ENCODE peak calls at places on chromosome X, in six cellular contexts. U is HL-60, G is heart right ventricle, O is AG04449, V is MCF 10A, A is WTC11. Q is an unnamed sample.
A peak's percentile ranks its signal among the peaks of the same experiment; 100 is the strongest.

GRCh38 chrX:39205467-39205866 is 404.2 kb downstream of the MID1IP1 start:
- DNase-seq in U (no peak), G (no peak), O (no peak), V (peak; percentile 31), A (no peak), Q (no peak)

GRCh38 chrX:129318375-129318774 is 204.9 kb downstream of the SMARCA1 start:
- DNase-seq in U (no peak), G (no peak), O (no peak), V (peak; percentile 45), A (no peak), Q (no peak)

GRCh38 chrX:63434665-63435064 is 83.5 kb upstream of the SPIN4 start:
- DNase-seq in U (no peak), G (no peak), O (no peak), V (peak; percentile 54), A (peak; percentile 19), Q (no peak)

GRCh38 chrX:31334997-31335396 is 263.2 kb upstream of the FTHL17 start:
- DNase-seq in U (no peak), G (no peak), O (no peak), V (no peak), A (no peak), Q (no peak)

GRCh38 chrX:136318895-136319597 is 18.3 kb downstream of the ADGRG4 start:
- DNase-seq in U (no peak), G (no peak), O (no peak), V (no peak), A (no peak), Q (no peak)

GRCh38 chrX:129842510-129843208 is 1.0 kb downstream of the ZDHHC9 start:
- DNase-seq in U (no peak), G (peak; percentile 18), O (no peak), V (peak; percentile 28), A (peak; percentile 10), Q (no peak)

GRCh38 chrX:71366674-71367256 is 608 bp downstream of the TAF1 start:
- DNase-seq in U (no peak), G (peak; percentile 14), O (no peak), V (peak; percentile 17), A (peak; percentile 10), Q (no peak)

GRCh38 chrX:41723305-41723704 is 676 bp upstream of the GPR82 start:
- DNase-seq in U (no peak), G (no peak), O (no peak), V (peak; percentile 49), A (no peak), Q (no peak)

GRCh38 chrX:18698762-18699650 is 8.4 kb upstream of the PPEF1 start:
- DNase-seq in U (no peak), G (no peak), O (no peak), V (peak; percentile 48), A (no peak), Q (no peak)

GRCh38 chrX:63128509-63128908 is 222.6 kb downstream of the SPIN4 start:
- DNase-seq in U (no peak), G (no peak), O (no peak), V (peak; percentile 27), A (peak; percentile 14), Q (no peak)

GRCh38 chrX:38426785-38427184 is 74.4 kb downstream of the OTC start:
- DNase-seq in U (no peak), G (no peak), O (no peak), V (peak; percentile 51), A (no peak), Q (no peak)

GRCh38 chrX:48972214-48973164 is 845 bp upstream of the KCND1 start:
- DNase-seq in U (no peak), G (no peak), O (no peak), V (peak; percentile 37), A (peak; percentile 65), Q (no peak)

GRCh38 chrX:1385251-1385794 is 6.6 kb downstream of the SLC25A6 start:
- DNase-seq in U (no peak), G (no peak), O (no peak), V (no peak), A (peak; percentile 9), Q (peak; percentile 73)

GRCh38 chrX:109448539-109448938 is 33.3 kb downstream of the GUCY2F start:
- DNase-seq in U (no peak), G (no peak), O (no peak), V (peak; percentile 68), A (no peak), Q (no peak)

GRCh38 chrX:9471571-9471985 is 6.7 kb downstream of the TBL1X start:
- DNase-seq in U (no peak), G (no peak), O (no peak), V (no peak), A (no peak), Q (no peak)

GRCh38 chrX:31603411-31604120 is 531.7 kb upstream of the FTHL17 start:
- DNase-seq in U (no peak), G (no peak), O (no peak), V (no peak), A (no peak), Q (no peak)

GRCh38 chrX:39965051-39965573 is 132.6 kb downstream of the BCOR start:
- DNase-seq in U (no peak), G (no peak), O (no peak), V (no peak), A (no peak), Q (no peak)

GRCh38 chrX:39418936-39419659 is 617.8 kb downstream of the MID1IP1 start:
- DNase-seq in U (no peak), G (peak; percentile 42), O (no peak), V (no peak), A (no peak), Q (peak; percentile 81)

GRCh38 chrX:103431316-103431715 is 55.0 kb downstream of the BEX3 start:
- DNase-seq in U (no peak), G (no peak), O (no peak), V (peak; percentile 60), A (no peak), Q (no peak)

GRCh38 chrX:15909605-15910004 is 55.0 kb upstream of the AP1S2 start:
- DNase-seq in U (no peak), G (no peak), O (no peak), V (no peak), A (no peak), Q (no peak)

GRCh38 chrX:14660970-14661369 is 131.6 kb downstream of the GLRA2 start:
- DNase-seq in U (no peak), G (no peak), O (no peak), V (no peak), A (no peak), Q (no peak)

GRCh38 chrX:47316276-47317025 is 53.9 kb upstream of the ZNF157 start:
- DNase-seq in U (no peak), G (no peak), O (no peak), V (no peak), A (peak; percentile 68), Q (no peak)

GRCh38 chrX:2642791-2643190 is 48.3 kb upstream of the CD99 start:
- DNase-seq in U (no peak), G (no peak), O (no peak), V (no peak), A (no peak), Q (no peak)

GRCh38 chrX:46117234-46117633 is 428.0 kb downstream of the ZNF674 start:
- DNase-seq in U (no peak), G (no peak), O (no peak), V (peak; percentile 3), A (no peak), Q (peak; percentile 39)

GRCh38 chrX:39900788-39901170 is 197.0 kb downstream of the BCOR start:
- DNase-seq in U (no peak), G (no peak), O (no peak), V (no peak), A (no peak), Q (no peak)

GRCh38 chrX:26783512-26784225 is 567.7 kb downstream of the MAGEB5 start:
- DNase-seq in U (peak; percentile 10), G (no peak), O (no peak), V (peak; percentile 44), A (peak; percentile 16), Q (no peak)

GRCh38 chrX:103792916-103793540 is 16.4 kb downstream of the PLP1 start:
- DNase-seq in U (no peak), G (no peak), O (peak; percentile 7), V (peak; percentile 65), A (no peak), Q (no peak)

GRCh38 chrX:136159615-136160025 is 12.3 kb downstream of the FHL1 start:
- DNase-seq in U (peak; percentile 22), G (no peak), O (no peak), V (peak; percentile 28), A (no peak), Q (no peak)

GRCh38 chrX:119693032-119693995 is at the start of gene SEPTIN6:
- DNase-seq in U (peak; percentile 61), G (peak; percentile 66), O (no peak), V (peak; percentile 54), A (peak; percentile 86), Q (peak; percentile 88)

GRCh38 chrX:71492086-71493065 is 40.5 kb upstream of the OGT start:
- DNase-seq in U (peak; percentile 18), G (peak; percentile 53), O (no peak), V (peak; percentile 3), A (no peak), Q (peak; percentile 82)

GRCh38 chrX:9682456-9682855 is 83.2 kb downstream of the GPR143 start:
- DNase-seq in U (no peak), G (no peak), O (no peak), V (no peak), A (no peak), Q (no peak)

GRCh38 chrX:37060999-37061398 is 52.8 kb downstream of the FAM47C start:
- DNase-seq in U (no peak), G (no peak), O (peak; percentile 2), V (peak; percentile 65), A (no peak), Q (no peak)
- TF ChIP-seq CTCF in U (no peak), G (peak; percentile 54), O (peak; percentile 15), V (peak; percentile 46), A (peak; percentile 35), Q (peak; percentile 33)

DNA sequence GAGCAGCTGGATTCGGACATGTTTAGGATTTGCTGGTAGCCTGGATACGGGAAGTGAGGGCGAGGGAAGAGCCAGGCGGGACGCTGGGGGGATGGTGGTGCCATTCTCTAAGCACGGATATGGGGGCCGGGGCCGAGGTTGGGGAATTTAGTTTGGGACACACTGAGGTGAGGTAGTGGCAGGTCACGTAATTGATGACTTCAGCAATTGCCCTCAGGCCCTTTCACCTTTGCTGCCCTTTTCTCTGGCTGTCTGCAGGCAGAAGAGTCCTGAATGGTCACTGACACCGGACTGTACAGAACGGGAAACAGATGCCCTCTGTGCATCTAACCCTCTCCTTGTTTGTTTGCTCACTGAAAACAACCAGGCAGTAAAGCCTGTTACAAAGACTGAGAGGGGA is 16.9 kb upstream of the HMGB3 start:
- DNase-seq in U (no peak), G (no peak), O (no peak), V (no peak), A (no peak), Q (peak; percentile 40)
- TF ChIP-seq CTCF in U (no peak), G (no peak), O (no peak), V (no peak), A (no peak), Q (no peak)

GRCh38 chrX:131405497-131405896 is 116.4 kb upstream of the IGSF1 start:
- DNase-seq in U (no peak), G (no peak), O (no peak), V (peak; percentile 6), A (no peak), Q (no peak)
- TF ChIP-seq CTCF in U (no peak), G (no peak), O (no peak), V (peak; percentile 4), A (no peak), Q (no peak)

DNA sequence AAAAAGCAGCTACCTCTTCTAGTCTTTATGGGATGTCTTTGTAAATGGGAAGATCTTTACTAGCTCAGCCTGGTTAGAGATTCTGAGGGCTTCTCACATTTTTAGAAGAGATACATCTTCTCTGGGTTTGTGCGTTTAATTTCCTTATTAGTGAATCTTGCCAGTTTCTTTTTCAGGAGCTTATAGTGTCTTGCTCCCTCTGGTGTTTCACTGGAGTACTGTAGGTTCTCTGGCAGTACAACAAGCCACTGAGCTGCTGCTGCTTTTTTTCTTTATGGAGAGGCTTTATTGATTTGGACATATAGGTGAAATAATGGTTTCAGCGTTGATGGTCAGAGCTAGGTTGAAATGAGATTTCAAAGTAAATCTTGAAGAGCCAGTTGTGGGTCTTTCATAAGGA is 82.9 kb downstream of the LAS1L start:
- DNase-seq in U (no peak), G (no peak), O (no peak), V (peak; percentile 44), A (no peak), Q (no peak)
- TF ChIP-seq CTCF in U (peak; percentile 12), G (peak; percentile 61), O (peak; percentile 12), V (peak; percentile 36), A (peak; percentile 26), Q (peak; percentile 43)